ENCODE peak calls at places on chromosomes 4 and X, in ten cellular contexts. One of them, this sample, is unnamed.

GRCh38 chrX:49029876-49030275 is 13.3 kb downstream of the TFE3 start:
- DNase-seq in AG04450: no peak
- DNase-seq in A549: no peak
- DNase-seq in ovary: no peak
- DNase-seq in lower lobe of right lung: no peak
- DNase-seq in IMR-90: no peak
- DNase-seq in tibial nerve: no peak
- DNase-seq in cardiac muscle cell: no peak
- DNase-seq in testis: no peak
- DNase-seq in thoracic aorta: no peak
- DNase-seq in this sample: no peak

GRCh38 chr4:110216079-110216478 is 17.7 kb upstream of the ELOVL6 start:
- DNase-seq in cardiac muscle cell: no peak
- DNase-seq in thoracic aorta: no peak
- DNase-seq in AG04450: no peak
- DNase-seq in lower lobe of right lung: no peak
- DNase-seq in testis: no peak
- DNase-seq in A549: no peak
- DNase-seq in ovary: no peak
- DNase-seq in tibial nerve: no peak
- DNase-seq in IMR-90: peak
- DNase-seq in this sample: no peak

GRCh38 chr4:91111556-91111955 is 984.4 kb downstream of the CCSER1 start:
- DNase-seq in thoracic aorta: no peak
- DNase-seq in testis: no peak
- DNase-seq in ovary: no peak
- DNase-seq in cardiac muscle cell: no peak
- DNase-seq in AG04450: no peak
- DNase-seq in lower lobe of right lung: no peak
- DNase-seq in tibial nerve: no peak
- DNase-seq in A549: no peak
- DNase-seq in IMR-90: no peak
- DNase-seq in this sample: no peak

GRCh38 chr4:73409012-73409862 is 5.2 kb downstream of the ALB start:
- DNase-seq in lower lobe of right lung: no peak
- DNase-seq in thoracic aorta: no peak
- DNase-seq in cardiac muscle cell: no peak
- DNase-seq in ovary: no peak
- DNase-seq in AG04450: no peak
- DNase-seq in testis: no peak
- DNase-seq in A549: no peak
- DNase-seq in tibial nerve: no peak
- DNase-seq in IMR-90: no peak
- DNase-seq in this sample: no peak

GRCh38 chrX:154378059-154378798 is 866 bp upstream of the EMD start:
- DNase-seq in IMR-90: peak
- DNase-seq in tibial nerve: no peak
- DNase-seq in thoracic aorta: no peak
- DNase-seq in testis: peak
- DNase-seq in cardiac muscle cell: no peak
- DNase-seq in A549: peak
- DNase-seq in lower lobe of right lung: peak
- DNase-seq in AG04450: no peak
- DNase-seq in ovary: peak
- DNase-seq in this sample: no peak

GRCh38 chr4:78395642-78396041 is 155.9 kb upstream of the ANXA3 start:
- DNase-seq in AG04450: no peak
- DNase-seq in thoracic aorta: no peak
- DNase-seq in cardiac muscle cell: no peak
- DNase-seq in testis: no peak
- DNase-seq in A549: no peak
- DNase-seq in IMR-90: no peak
- DNase-seq in tibial nerve: no peak
- DNase-seq in lower lobe of right lung: no peak
- DNase-seq in ovary: no peak
- DNase-seq in this sample: no peak

GRCh38 chrX:147476008-147476407 is 435.7 kb upstream of the FMR1 start:
- DNase-seq in ovary: no peak
- DNase-seq in AG04450: no peak
- DNase-seq in lower lobe of right lung: no peak
- DNase-seq in testis: peak
- DNase-seq in IMR-90: no peak
- DNase-seq in cardiac muscle cell: peak
- DNase-seq in thoracic aorta: no peak
- DNase-seq in tibial nerve: no peak
- DNase-seq in A549: no peak
- DNase-seq in this sample: no peak

GRCh38 chr4:85825937-85826678 is 351.2 kb downstream of the ARHGAP24 start:
- DNase-seq in lower lobe of right lung: no peak
- DNase-seq in testis: no peak
- DNase-seq in cardiac muscle cell: peak
- DNase-seq in AG04450: peak
- DNase-seq in IMR-90: peak
- DNase-seq in A549: peak
- DNase-seq in ovary: no peak
- DNase-seq in tibial nerve: no peak
- DNase-seq in thoracic aorta: no peak
- DNase-seq in this sample: peak

GRCh38 chrX:65407157-65407626 is 127.4 kb downstream of the LAS1L start:
- DNase-seq in ovary: no peak
- DNase-seq in tibial nerve: no peak
- DNase-seq in lower lobe of right lung: no peak
- DNase-seq in thoracic aorta: no peak
- DNase-seq in cardiac muscle cell: peak
- DNase-seq in A549: no peak
- DNase-seq in testis: no peak
- DNase-seq in IMR-90: no peak
- DNase-seq in AG04450: no peak
- DNase-seq in this sample: no peak

GRCh38 chrX:14352511-14352910 is 176.8 kb upstream of the GLRA2 start:
- DNase-seq in testis: no peak
- DNase-seq in A549: no peak
- DNase-seq in lower lobe of right lung: no peak
- DNase-seq in cardiac muscle cell: no peak
- DNase-seq in AG04450: no peak
- DNase-seq in IMR-90: no peak
- DNase-seq in ovary: no peak
- DNase-seq in thoracic aorta: no peak
- DNase-seq in tibial nerve: no peak
- DNase-seq in this sample: no peak

GRCh38 chrX:8033175-8033574 is 106.0 kb upstream of the PNPLA4 start:
- DNase-seq in cardiac muscle cell: no peak
- DNase-seq in lower lobe of right lung: no peak
- DNase-seq in tibial nerve: no peak
- DNase-seq in thoracic aorta: no peak
- DNase-seq in testis: no peak
- DNase-seq in AG04450: no peak
- DNase-seq in IMR-90: no peak
- DNase-seq in ovary: no peak
- DNase-seq in A549: no peak
- DNase-seq in this sample: no peak

DNA sequence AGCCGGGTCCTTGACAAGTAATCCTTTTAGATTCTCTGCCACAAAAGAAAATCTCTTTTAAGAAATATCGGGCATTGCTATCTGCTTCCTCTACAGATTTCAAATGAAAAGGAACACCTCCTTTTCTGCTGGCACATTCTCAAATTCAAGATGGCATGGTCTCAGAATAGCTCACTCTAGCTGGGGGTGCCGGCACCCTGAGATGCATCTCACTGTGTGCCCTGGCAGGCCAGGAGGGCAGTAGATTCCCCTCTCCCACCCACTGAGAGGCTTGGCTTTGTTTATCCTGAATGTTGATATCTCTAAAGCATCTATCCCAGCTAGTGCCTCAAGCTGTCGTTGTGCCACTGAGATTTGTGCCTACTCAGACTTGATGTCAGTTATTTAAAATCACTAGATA is 319.5 kb downstream of the ARHGAP10 start:
- DNase-seq in tibial nerve: no peak
- DNase-seq in testis: no peak
- DNase-seq in A549: no peak
- DNase-seq in lower lobe of right lung: no peak
- DNase-seq in AG04450: no peak
- DNase-seq in thoracic aorta: no peak
- DNase-seq in IMR-90: no peak
- DNase-seq in cardiac muscle cell: no peak
- DNase-seq in ovary: no peak
- DNase-seq in this sample: no peak
- H3K4me3 ChIP-seq in tibial nerve: no peak
- H3K4me3 ChIP-seq in testis: no peak
- H3K4me3 ChIP-seq in A549: no peak
- H3K4me3 ChIP-seq in lower lobe of right lung: no peak
- H3K4me3 ChIP-seq in AG04450: no peak
- H3K4me3 ChIP-seq in thoracic aorta: no peak
- H3K4me3 ChIP-seq in IMR-90: no peak
- H3K4me3 ChIP-seq in cardiac muscle cell: no peak
- H3K4me3 ChIP-seq in ovary: no peak
- H3K4me3 ChIP-seq in this sample: no peak

DNA sequence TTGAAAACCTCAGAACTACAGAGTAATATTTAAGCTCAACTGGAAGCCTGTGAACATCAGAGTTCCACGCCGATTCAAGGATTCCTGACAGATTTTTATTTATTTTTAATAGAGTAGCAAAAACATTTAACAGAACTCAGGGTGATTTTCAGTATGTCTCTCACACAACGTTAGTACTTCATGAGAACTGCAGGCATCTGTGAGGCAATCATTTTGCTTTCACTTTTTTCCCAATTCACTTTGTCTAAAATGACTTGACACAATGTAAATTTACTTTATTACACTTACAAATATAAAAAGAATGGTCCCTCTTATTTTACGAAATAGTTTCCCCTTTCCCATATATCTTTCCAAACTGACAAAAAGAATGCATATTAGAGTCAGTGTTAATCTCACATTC is 869.5 kb upstream of the EPHA5 start:
- DNase-seq in ovary: no peak
- DNase-seq in lower lobe of right lung: no peak
- DNase-seq in A549: peak
- DNase-seq in cardiac muscle cell: no peak
- DNase-seq in tibial nerve: no peak
- DNase-seq in testis: no peak
- DNase-seq in thoracic aorta: no peak
- DNase-seq in IMR-90: no peak
- DNase-seq in AG04450: no peak
- DNase-seq in this sample: no peak
- H3K4me3 ChIP-seq in ovary: no peak
- H3K4me3 ChIP-seq in lower lobe of right lung: no peak
- H3K4me3 ChIP-seq in A549: peak
- H3K4me3 ChIP-seq in cardiac muscle cell: no peak
- H3K4me3 ChIP-seq in tibial nerve: no peak
- H3K4me3 ChIP-seq in testis: no peak
- H3K4me3 ChIP-seq in thoracic aorta: no peak
- H3K4me3 ChIP-seq in IMR-90: no peak
- H3K4me3 ChIP-seq in AG04450: no peak
- H3K4me3 ChIP-seq in this sample: no peak

DNA sequence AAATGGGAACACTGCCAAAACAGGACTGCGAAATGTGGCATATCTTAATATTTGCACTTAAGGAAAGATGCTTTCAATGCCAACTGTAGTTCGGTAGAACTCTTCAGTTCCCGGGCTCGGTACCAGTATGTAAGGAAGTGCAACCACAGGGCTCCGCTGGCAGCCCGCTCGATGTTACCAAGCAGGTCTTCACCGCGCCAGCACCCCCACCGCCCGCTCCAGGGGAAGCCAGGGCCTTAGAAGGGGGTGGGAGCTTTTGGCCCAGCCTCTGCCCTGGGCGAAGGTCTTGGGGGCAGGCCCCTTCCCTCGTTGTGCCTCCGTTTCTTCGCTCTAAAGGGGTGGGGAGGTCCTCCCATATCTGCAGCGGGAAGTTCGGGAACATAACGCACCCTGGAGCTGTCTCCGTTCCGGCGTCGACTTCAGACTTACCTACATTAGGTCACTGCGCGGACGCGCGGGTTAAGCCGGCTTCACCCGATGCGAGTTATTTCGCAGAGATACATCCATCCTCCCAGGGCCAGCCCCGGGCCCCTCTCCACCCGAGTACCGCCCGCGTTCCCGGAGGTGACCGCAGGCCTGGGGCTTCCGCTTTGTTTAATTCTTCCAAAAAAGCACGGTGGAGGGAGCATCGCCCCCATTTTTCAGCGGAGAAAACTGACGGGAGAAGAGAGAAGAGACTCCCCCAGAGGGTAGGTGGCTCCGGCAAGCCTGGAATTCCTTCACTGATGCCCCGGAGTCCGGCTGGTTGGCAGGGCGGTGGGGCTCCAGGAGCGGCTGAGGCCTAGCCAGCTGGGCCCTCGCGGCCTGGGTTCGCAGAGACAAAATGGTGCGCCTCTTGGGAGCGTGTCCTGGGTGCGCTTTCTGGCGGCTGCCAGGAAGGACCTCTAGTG is 1.0 kb upstream of the HMX1 start:
- DNase-seq in thoracic aorta: no peak
- DNase-seq in IMR-90: no peak
- DNase-seq in ovary: no peak
- DNase-seq in A549: no peak
- DNase-seq in lower lobe of right lung: no peak
- DNase-seq in testis: no peak
- DNase-seq in AG04450: no peak
- DNase-seq in tibial nerve: no peak
- DNase-seq in cardiac muscle cell: no peak
- DNase-seq in this sample: no peak
- H3K4me3 ChIP-seq in thoracic aorta: no peak
- H3K4me3 ChIP-seq in IMR-90: no peak
- H3K4me3 ChIP-seq in ovary: no peak
- H3K4me3 ChIP-seq in A549: peak
- H3K4me3 ChIP-seq in lower lobe of right lung: no peak
- H3K4me3 ChIP-seq in testis: peak
- H3K4me3 ChIP-seq in AG04450: no peak
- H3K4me3 ChIP-seq in tibial nerve: no peak
- H3K4me3 ChIP-seq in cardiac muscle cell: peak
- H3K4me3 ChIP-seq in this sample: peak

DNA sequence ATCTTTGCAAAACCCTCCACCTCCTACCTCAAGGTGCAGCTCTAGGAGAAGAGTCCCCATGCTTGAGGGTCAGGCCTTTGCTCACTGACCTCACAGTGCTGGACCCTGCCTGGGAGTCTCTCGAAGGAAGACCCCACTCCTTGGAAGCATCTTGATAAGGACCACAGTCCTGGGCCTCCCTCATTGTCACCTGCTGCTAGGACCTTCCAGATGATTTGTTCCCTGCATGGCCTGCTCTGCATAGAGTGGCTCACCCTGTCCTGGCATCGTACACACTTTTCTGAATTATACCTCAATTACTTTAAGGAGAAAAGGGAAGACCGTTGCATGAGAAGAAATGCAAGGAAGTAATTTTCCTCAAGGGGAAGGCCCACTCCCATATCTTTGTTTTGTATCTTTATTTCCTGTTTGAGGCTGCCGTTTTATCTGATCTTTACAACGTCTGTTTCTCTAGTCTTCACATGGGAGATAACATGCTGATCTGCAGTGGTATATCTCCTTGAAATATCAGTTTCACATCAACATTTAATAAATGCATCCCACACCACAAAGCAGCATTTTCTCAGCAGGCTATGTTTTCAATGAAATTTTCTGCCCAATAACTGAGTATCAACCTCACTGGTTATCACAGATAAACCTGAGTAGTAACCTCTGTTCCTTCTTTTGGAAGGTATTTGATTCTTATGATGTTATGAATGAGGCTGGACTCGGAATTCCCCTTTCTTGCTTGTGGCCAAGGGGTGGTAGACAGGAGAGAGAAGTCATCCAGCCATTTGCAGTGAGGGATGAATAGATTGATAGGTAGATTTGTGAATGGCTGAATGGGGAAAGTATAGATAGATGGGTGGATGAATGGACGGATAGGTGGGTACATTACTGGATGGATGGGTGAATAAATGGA is 15.0 kb upstream of the AKAP17A start:
- DNase-seq in AG04450: no peak
- DNase-seq in IMR-90: no peak
- DNase-seq in ovary: no peak
- DNase-seq in A549: no peak
- DNase-seq in thoracic aorta: no peak
- DNase-seq in lower lobe of right lung: no peak
- DNase-seq in testis: no peak
- DNase-seq in tibial nerve: no peak
- DNase-seq in cardiac muscle cell: no peak
- DNase-seq in this sample: no peak
- H3K4me3 ChIP-seq in AG04450: no peak
- H3K4me3 ChIP-seq in IMR-90: no peak
- H3K4me3 ChIP-seq in ovary: no peak
- H3K4me3 ChIP-seq in A549: no peak
- H3K4me3 ChIP-seq in thoracic aorta: no peak
- H3K4me3 ChIP-seq in lower lobe of right lung: no peak
- H3K4me3 ChIP-seq in testis: no peak
- H3K4me3 ChIP-seq in tibial nerve: no peak
- H3K4me3 ChIP-seq in cardiac muscle cell: no peak
- H3K4me3 ChIP-seq in this sample: no peak

This sample was measured in WERI-Rb-1.